ENCODE peak calls at places on chromosomes 13 and 19, in nine cellular contexts. B is astrocyte, N is tibial nerve, V is choroid plexus epithelial cell, H is left ventricle myocardium inferior, W is thyroid gland, O is cardiac muscle cell, D is coronary artery, J is psoas muscle. A is an unnamed sample.

GRCh38 chr13:27619711-27620376 is 485 bp downstream of the LNX2 start:
- DNase-seq in V (peak), N (no peak), D (no peak), W (peak), B (peak), J (peak), H (peak), O (peak), A (no peak)

GRCh38 chr13:98853791-98854191 is 101.3 kb upstream of the SLC15A1 start:
- DNase-seq in N (no peak), D (no peak), J (no peak), W (no peak), V (peak), H (no peak), B (peak), O (no peak), A (peak)

GRCh38 chr13:37403776-37404497 is 194.6 kb downstream of the POSTN start:
- DNase-seq in V (peak), H (no peak), B (peak), N (no peak), J (no peak), O (peak), D (no peak), W (no peak), A (no peak)

GRCh38 chr13:33111414-33112110 is 95.3 kb downstream of the KL start:
- DNase-seq in W (no peak), H (peak), N (no peak), J (no peak), B (peak), O (peak), D (no peak), V (peak), A (no peak)

GRCh38 chr13:108560092-108560491 is 69.3 kb upstream of the MYO16 start:
- DNase-seq in B (no peak), D (no peak), W (no peak), V (no peak), O (no peak), N (no peak), H (no peak), J (no peak), A (no peak)

GRCh38 chr19:40398417-40399056 is 8.6 kb upstream of the HIPK4 start:
- DNase-seq in V (peak), O (no peak), D (no peak), N (no peak), H (peak), B (peak), W (peak), J (no peak), A (no peak)

GRCh38 chr19:1360818-1361461 is 22.8 kb upstream of the NDUFS7 start:
- DNase-seq in D (no peak), J (peak), W (no peak), B (peak), V (peak), N (peak), H (peak), O (peak), A (no peak)

GRCh38 chr13:89227356-89227755 is 1556.2 kb downstream of the SLITRK5 start:
- DNase-seq in D (no peak), W (no peak), V (peak), H (no peak), B (peak), J (no peak), O (peak), N (no peak), A (no peak)

GRCh38 chr13:22073718-22074117 is 402.8 kb downstream of the FGF9 start:
- DNase-seq in N (no peak), W (no peak), H (no peak), B (no peak), D (no peak), O (no peak), J (no peak), V (no peak), A (peak)

GRCh38 chr13:112888238-112889111 is 80.5 kb upstream of the MCF2L start:
- DNase-seq in O (no peak), H (no peak), J (no peak), V (no peak), W (no peak), N (no peak), B (no peak), D (no peak), A (no peak)

GRCh38 chr13:109208522-109208921 is 577.9 kb downstream of the IRS2 start:
- DNase-seq in J (no peak), V (peak), O (no peak), N (no peak), H (no peak), B (no peak), W (no peak), D (no peak), A (no peak)

GRCh38 chr19:22606954-22607652 is 27.0 kb upstream of the ZNF492 start:
- DNase-seq in V (no peak), J (no peak), N (no peak), B (no peak), O (no peak), D (peak), W (no peak), H (no peak), A (no peak)

GRCh38 chr13:44249439-44249838 is 124.2 kb upstream of the SERP2 start:
- DNase-seq in W (peak), D (no peak), H (peak), B (peak), N (peak), J (peak), O (peak), V (peak), A (no peak)

GRCh38 chr19:40525234-40526051 is 51.2 kb upstream of the SHKBP1 start:
- DNase-seq in O (no peak), W (no peak), D (no peak), H (no peak), N (no peak), V (no peak), B (no peak), J (no peak), A (no peak)

GRCh38 chr19:32363175-32363574 is 17.8 kb downstream of the ZNF507 start:
- DNase-seq in N (no peak), V (peak), J (no peak), W (peak), B (no peak), H (no peak), D (no peak), O (peak), A (no peak)

GRCh38 chr13:104297075-104297474 is 1230.9 kb upstream of the SLC10A2 start:
- DNase-seq in N (no peak), V (peak), O (peak), H (no peak), D (no peak), W (no peak), J (no peak), B (no peak), A (no peak)

GRCh38 chr19:30799854-30800755 is 427.9 kb downstream of the ZNF536 start:
- DNase-seq in D (no peak), J (peak), H (peak), N (peak), W (peak), V (no peak), B (no peak), O (peak), A (no peak)

GRCh38 chr19:55485439-55486011 is 537 bp downstream of the NAT14 start:
- DNase-seq in W (no peak), V (no peak), B (no peak), O (no peak), D (no peak), H (no peak), J (no peak), N (no peak), A (no peak)

GRCh38 chr13:104678161-104678560 is 1611.9 kb upstream of the SLC10A2 start:
- DNase-seq in H (no peak), D (no peak), W (no peak), O (no peak), N (no peak), B (no peak), J (no peak), V (no peak), A (no peak)

GRCh38 chr19:19447536-19448237 is 42.2 kb downstream of the GATAD2A start:
- DNase-seq in J (no peak), O (no peak), W (no peak), N (no peak), H (no peak), D (no peak), B (no peak), V (peak), A (no peak)
- H3K4me3 ChIP-seq in J (peak), O (no peak), W (no peak), N (no peak), H (no peak), D (no peak), B (no peak), V (no peak), A (no peak)

GRCh38 chr13:40635315-40635995 is 31.0 kb downstream of the FOXO1 start:
- DNase-seq in V (no peak), H (no peak), D (no peak), N (no peak), J (no peak), O (no peak), B (no peak), W (no peak), A (no peak)

GRCh38 chr13:40640845-40641458 is 25.5 kb downstream of the FOXO1 start:
- DNase-seq in O (no peak), H (no peak), B (no peak), D (no peak), N (no peak), J (no peak), V (no peak), W (no peak), A (no peak)

GRCh38 chr13:40637644-40638043 is 28.8 kb downstream of the FOXO1 start:
- DNase-seq in B (no peak), W (no peak), J (no peak), D (no peak), V (no peak), O (no peak), N (no peak), H (no peak), A (no peak)

GRCh38 chr13:40640202-40640601 is 26.2 kb downstream of the FOXO1 start:
- DNase-seq in D (no peak), N (no peak), W (peak), O (no peak), V (no peak), B (no peak), H (no peak), J (no peak), A (no peak)

GRCh38 chr13:40639226-40639681 is 27.2 kb downstream of the FOXO1 start:
- DNase-seq in D (no peak), B (no peak), W (no peak), V (peak), O (peak), N (no peak), J (no peak), H (no peak), A (no peak)
- TF ChIP-seq CTCF in D (no peak), B (no peak), W (no peak), V (no peak), O (no peak), N (no peak), J (no peak), H (no peak), A (no peak)

DNA sequence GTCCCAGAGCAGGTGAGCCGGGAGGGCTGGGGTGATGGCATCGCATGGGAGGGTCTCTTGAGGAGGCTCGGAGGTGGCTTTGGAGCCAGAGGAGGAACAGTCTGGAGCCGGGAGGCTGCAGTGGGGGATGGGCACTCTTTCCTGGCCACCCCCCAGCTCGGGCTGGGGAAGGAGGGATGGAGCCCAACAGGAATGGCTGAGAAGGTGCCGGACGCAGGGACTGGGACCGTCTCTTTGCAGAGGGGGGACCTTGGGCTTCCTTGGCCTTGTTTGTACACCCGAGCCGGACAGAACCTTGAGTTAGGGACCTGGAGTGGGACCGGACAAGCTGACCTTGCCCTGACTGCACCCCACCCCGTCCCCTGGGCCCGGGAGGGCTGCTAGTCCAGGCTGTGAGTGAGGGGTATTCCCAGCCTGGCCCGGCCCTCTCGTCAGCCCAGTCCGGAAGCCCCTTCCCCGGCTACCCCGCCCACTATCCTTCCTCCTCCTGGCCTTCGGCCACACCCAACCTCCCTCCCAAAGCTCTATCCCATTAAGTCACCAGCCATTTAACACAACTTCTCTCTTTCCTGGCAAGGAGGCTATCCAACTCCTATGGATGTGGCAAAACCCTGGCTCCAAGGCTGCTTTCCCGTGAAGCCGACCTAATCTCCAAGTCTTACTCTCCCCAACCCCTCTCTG is 863 bp upstream of the TBXA2R start:
- DNase-seq in V (no peak), O (peak), B (peak), H (peak), D (no peak), J (peak), W (no peak), N (no peak), A (no peak)
- H3K4me3 ChIP-seq in V (peak), O (no peak), B (peak), H (peak), D (peak), J (peak), W (no peak), N (peak), A (no peak)

DNA sequence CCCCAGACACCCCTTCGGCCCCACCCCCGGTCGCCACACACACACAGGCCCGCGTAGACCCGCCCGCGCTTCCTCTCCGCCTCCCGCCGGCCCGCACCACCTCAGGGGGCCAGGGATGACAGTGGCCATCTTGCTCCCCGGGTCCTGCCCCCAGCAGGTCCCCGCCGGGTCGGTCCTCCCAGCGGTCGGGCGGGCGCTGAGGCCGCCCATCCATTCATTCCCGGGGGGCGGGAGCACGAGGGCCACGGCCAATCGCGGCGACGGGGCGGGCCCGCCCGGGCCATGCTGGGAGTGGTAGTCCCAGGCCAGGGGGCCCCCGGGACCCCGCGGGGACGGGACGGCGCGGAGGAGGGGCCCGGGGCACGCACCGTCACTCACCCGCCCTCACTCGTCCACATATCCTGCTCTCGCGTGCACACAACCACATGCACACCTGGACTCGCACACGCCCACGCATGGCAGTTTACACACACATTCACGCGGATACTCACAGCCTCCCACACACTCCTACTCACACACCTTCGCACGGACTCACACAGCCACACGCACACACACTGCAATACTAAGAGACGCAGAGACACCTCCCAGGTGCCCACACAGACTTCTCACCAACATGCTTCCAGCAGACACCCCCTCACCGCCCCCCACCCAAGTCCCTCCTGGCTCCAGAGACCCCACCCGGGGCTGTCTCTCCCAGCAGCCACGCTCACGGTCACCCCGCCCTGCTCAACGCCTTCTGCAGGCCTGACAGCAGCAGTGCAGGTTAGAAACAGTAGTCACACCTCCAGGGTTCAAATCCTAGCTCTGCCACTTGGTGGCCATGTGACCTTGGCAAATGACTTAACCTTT is at the start of gene DPF1:
- DNase-seq in N (no peak), W (no peak), O (peak), V (peak), H (peak), D (no peak), J (peak), B (peak), A (peak)
- TF ChIP-seq CTCF in N (no peak), W (no peak), O (peak), V (peak), H (no peak), D (no peak), J (no peak), B (peak), A (peak)

DNA sequence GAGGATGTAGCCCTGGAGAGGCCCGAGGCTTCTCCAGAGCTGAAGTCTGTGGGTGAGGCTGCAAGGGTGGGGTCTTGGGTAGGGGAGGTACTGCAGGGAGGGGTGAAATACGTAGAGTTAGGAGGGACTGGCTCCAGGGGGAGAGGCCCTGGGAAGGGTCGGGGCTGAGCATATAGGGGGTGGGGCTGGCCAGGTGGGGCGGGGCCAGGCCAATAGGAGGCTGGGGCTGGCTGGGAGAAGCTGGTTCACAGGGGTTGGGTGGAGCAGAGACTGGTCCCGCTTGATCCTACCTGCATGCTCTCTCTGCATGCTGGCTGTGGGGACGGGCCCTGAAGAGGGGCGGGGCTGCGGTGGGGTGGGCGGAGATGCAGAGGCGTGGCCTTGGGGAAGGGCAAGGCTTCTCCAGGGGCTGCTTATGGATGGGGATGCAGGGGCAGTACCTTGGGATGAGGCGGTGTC is 51.9 kb downstream of the CELF5 start:
- DNase-seq in O (no peak), J (no peak), D (no peak), W (no peak), B (no peak), V (peak), H (no peak), N (no peak), A (no peak)
- H3K4me3 ChIP-seq in O (peak), J (no peak), D (no peak), W (no peak), B (no peak), V (no peak), H (no peak), N (no peak), A (no peak)